ENCODE peak calls at places on chromosomes 6 and 20, in ten cellular contexts. One of them, this sample, is unnamed.

GRCh38 chr6:163705923-163706322 is 291.4 kb downstream of the QKI start:
- DNase-seq in IMR-90: no peak
- DNase-seq in tibial artery: no peak
- DNase-seq in Peyer's patch: no peak
- DNase-seq in bronchial epithelial cell: no peak
- DNase-seq in brain microvascular endothelial cell: no peak
- DNase-seq in psoas muscle: no peak
- DNase-seq in AG09309: no peak
- DNase-seq in GM12865: peak
- DNase-seq in astrocyte of the cerebellum: no peak
- DNase-seq in this sample: no peak

GRCh38 chr6:6856538-6857523 is 250.9 kb upstream of the RREB1 start:
- DNase-seq in AG09309: no peak
- DNase-seq in brain microvascular endothelial cell: peak
- DNase-seq in bronchial epithelial cell: peak
- DNase-seq in IMR-90: peak
- DNase-seq in psoas muscle: peak
- DNase-seq in astrocyte of the cerebellum: no peak
- DNase-seq in GM12865: peak
- DNase-seq in Peyer's patch: peak
- DNase-seq in tibial artery: peak
- DNase-seq in this sample: no peak

GRCh38 chr20:32153771-32154170 is 44.3 kb downstream of the TM9SF4 start:
- DNase-seq in astrocyte of the cerebellum: no peak
- DNase-seq in AG09309: no peak
- DNase-seq in Peyer's patch: no peak
- DNase-seq in bronchial epithelial cell: no peak
- DNase-seq in psoas muscle: no peak
- DNase-seq in IMR-90: no peak
- DNase-seq in tibial artery: no peak
- DNase-seq in GM12865: no peak
- DNase-seq in brain microvascular endothelial cell: no peak
- DNase-seq in this sample: no peak

GRCh38 chr6:170047813-170048212 is 243.1 kb downstream of the DLL1 start:
- DNase-seq in bronchial epithelial cell: no peak
- DNase-seq in GM12865: no peak
- DNase-seq in brain microvascular endothelial cell: no peak
- DNase-seq in psoas muscle: peak
- DNase-seq in AG09309: no peak
- DNase-seq in Peyer's patch: no peak
- DNase-seq in astrocyte of the cerebellum: no peak
- DNase-seq in tibial artery: no peak
- DNase-seq in IMR-90: no peak
- DNase-seq in this sample: no peak

GRCh38 chr20:10242166-10242565 is 23.5 kb downstream of the SNAP25 start:
- DNase-seq in AG09309: no peak
- DNase-seq in brain microvascular endothelial cell: no peak
- DNase-seq in Peyer's patch: no peak
- DNase-seq in tibial artery: no peak
- DNase-seq in IMR-90: no peak
- DNase-seq in bronchial epithelial cell: no peak
- DNase-seq in psoas muscle: no peak
- DNase-seq in astrocyte of the cerebellum: no peak
- DNase-seq in GM12865: no peak
- DNase-seq in this sample: no peak

GRCh38 chr20:21539512-21539911 is 25.6 kb upstream of the NKX2-2 start:
- DNase-seq in Peyer's patch: no peak
- DNase-seq in bronchial epithelial cell: no peak
- DNase-seq in brain microvascular endothelial cell: no peak
- DNase-seq in AG09309: no peak
- DNase-seq in IMR-90: no peak
- DNase-seq in GM12865: no peak
- DNase-seq in psoas muscle: no peak
- DNase-seq in astrocyte of the cerebellum: no peak
- DNase-seq in tibial artery: no peak
- DNase-seq in this sample: no peak

GRCh38 chr6:136586295-136586694 is 36.1 kb upstream of the MAP7 start:
- DNase-seq in brain microvascular endothelial cell: peak
- DNase-seq in psoas muscle: no peak
- DNase-seq in GM12865: no peak
- DNase-seq in AG09309: peak
- DNase-seq in astrocyte of the cerebellum: peak
- DNase-seq in Peyer's patch: no peak
- DNase-seq in bronchial epithelial cell: peak
- DNase-seq in tibial artery: no peak
- DNase-seq in IMR-90: peak
- DNase-seq in this sample: peak

GRCh38 chr6:389622-390021 is 1.9 kb upstream of the IRF4 start:
- DNase-seq in brain microvascular endothelial cell: no peak
- DNase-seq in bronchial epithelial cell: no peak
- DNase-seq in GM12865: peak
- DNase-seq in Peyer's patch: no peak
- DNase-seq in astrocyte of the cerebellum: no peak
- DNase-seq in psoas muscle: no peak
- DNase-seq in tibial artery: no peak
- DNase-seq in IMR-90: no peak
- DNase-seq in AG09309: no peak
- DNase-seq in this sample: no peak

GRCh38 chr20:51023617-51024155 is 779 bp upstream of the KCNG1 start:
- DNase-seq in bronchial epithelial cell: no peak
- DNase-seq in IMR-90: no peak
- DNase-seq in astrocyte of the cerebellum: no peak
- DNase-seq in GM12865: no peak
- DNase-seq in psoas muscle: no peak
- DNase-seq in Peyer's patch: peak
- DNase-seq in tibial artery: no peak
- DNase-seq in AG09309: no peak
- DNase-seq in brain microvascular endothelial cell: no peak
- DNase-seq in this sample: no peak

GRCh38 chr6:49713346-49713745 is at the start of gene CRISP2:
- DNase-seq in IMR-90: no peak
- DNase-seq in brain microvascular endothelial cell: no peak
- DNase-seq in astrocyte of the cerebellum: no peak
- DNase-seq in AG09309: no peak
- DNase-seq in Peyer's patch: peak
- DNase-seq in psoas muscle: no peak
- DNase-seq in bronchial epithelial cell: no peak
- DNase-seq in GM12865: no peak
- DNase-seq in tibial artery: no peak
- DNase-seq in this sample: no peak

GRCh38 chr6:151181701-151182367 is 57.9 kb upstream of the AKAP12 start:
- DNase-seq in tibial artery: no peak
- DNase-seq in bronchial epithelial cell: no peak
- DNase-seq in IMR-90: peak
- DNase-seq in psoas muscle: no peak
- DNase-seq in brain microvascular endothelial cell: no peak
- DNase-seq in AG09309: no peak
- DNase-seq in astrocyte of the cerebellum: peak
- DNase-seq in Peyer's patch: no peak
- DNase-seq in GM12865: no peak
- DNase-seq in this sample: no peak

GRCh38 chr6:16676978-16677377 is 84.3 kb downstream of the ATXN1 start:
- DNase-seq in Peyer's patch: no peak
- DNase-seq in AG09309: no peak
- DNase-seq in brain microvascular endothelial cell: peak
- DNase-seq in tibial artery: no peak
- DNase-seq in bronchial epithelial cell: peak
- DNase-seq in psoas muscle: peak
- DNase-seq in GM12865: no peak
- DNase-seq in IMR-90: peak
- DNase-seq in astrocyte of the cerebellum: peak
- DNase-seq in this sample: no peak

GRCh38 chr20:11851646-11852045 is 66.0 kb upstream of the BTBD3 start:
- DNase-seq in astrocyte of the cerebellum: no peak
- DNase-seq in AG09309: no peak
- DNase-seq in tibial artery: no peak
- DNase-seq in bronchial epithelial cell: peak
- DNase-seq in GM12865: no peak
- DNase-seq in IMR-90: peak
- DNase-seq in psoas muscle: no peak
- DNase-seq in brain microvascular endothelial cell: no peak
- DNase-seq in Peyer's patch: no peak
- DNase-seq in this sample: peak

GRCh38 chr20:25622049-25622448 is 1.8 kb downstream of the NANP start:
- DNase-seq in brain microvascular endothelial cell: no peak
- DNase-seq in tibial artery: no peak
- DNase-seq in IMR-90: peak
- DNase-seq in GM12865: no peak
- DNase-seq in astrocyte of the cerebellum: no peak
- DNase-seq in bronchial epithelial cell: no peak
- DNase-seq in psoas muscle: no peak
- DNase-seq in AG09309: no peak
- DNase-seq in Peyer's patch: no peak
- DNase-seq in this sample: no peak
- H3K4me3 ChIP-seq in brain microvascular endothelial cell: no peak
- H3K4me3 ChIP-seq in tibial artery: no peak
- H3K4me3 ChIP-seq in IMR-90: no peak
- H3K4me3 ChIP-seq in GM12865: no peak
- H3K4me3 ChIP-seq in astrocyte of the cerebellum: no peak
- H3K4me3 ChIP-seq in bronchial epithelial cell: no peak
- H3K4me3 ChIP-seq in psoas muscle: no peak
- H3K4me3 ChIP-seq in AG09309: no peak
- H3K4me3 ChIP-seq in Peyer's patch: no peak
- H3K4me3 ChIP-seq in this sample: peak

GRCh38 chr6:41601248-41601549 is 37.1 kb upstream of the MDFI start:
- DNase-seq in psoas muscle: no peak
- DNase-seq in AG09309: no peak
- DNase-seq in bronchial epithelial cell: no peak
- DNase-seq in GM12865: no peak
- DNase-seq in astrocyte of the cerebellum: no peak
- DNase-seq in Peyer's patch: no peak
- DNase-seq in tibial artery: no peak
- DNase-seq in brain microvascular endothelial cell: no peak
- DNase-seq in IMR-90: no peak
- DNase-seq in this sample: no peak

GRCh38 chr6:41604006-41604405 is 34.3 kb upstream of the MDFI start:
- DNase-seq in astrocyte of the cerebellum: no peak
- DNase-seq in psoas muscle: no peak
- DNase-seq in AG09309: no peak
- DNase-seq in Peyer's patch: no peak
- DNase-seq in GM12865: no peak
- DNase-seq in IMR-90: no peak
- DNase-seq in bronchial epithelial cell: no peak
- DNase-seq in tibial artery: no peak
- DNase-seq in brain microvascular endothelial cell: no peak
- DNase-seq in this sample: no peak

GRCh38 chr6:41602422-41602743 is 35.9 kb upstream of the MDFI start:
- DNase-seq in brain microvascular endothelial cell: no peak
- DNase-seq in Peyer's patch: no peak
- DNase-seq in astrocyte of the cerebellum: no peak
- DNase-seq in psoas muscle: peak
- DNase-seq in IMR-90: no peak
- DNase-seq in GM12865: no peak
- DNase-seq in bronchial epithelial cell: no peak
- DNase-seq in AG09309: no peak
- DNase-seq in tibial artery: no peak
- DNase-seq in this sample: no peak

GRCh38 chr6:41600499-41601247 is 37.6 kb upstream of the MDFI start:
- DNase-seq in GM12865: no peak
- DNase-seq in Peyer's patch: no peak
- DNase-seq in brain microvascular endothelial cell: no peak
- DNase-seq in bronchial epithelial cell: no peak
- DNase-seq in psoas muscle: peak
- DNase-seq in tibial artery: no peak
- DNase-seq in astrocyte of the cerebellum: no peak
- DNase-seq in IMR-90: no peak
- DNase-seq in AG09309: no peak
- DNase-seq in this sample: no peak

GRCh38 chr6:41602864-41603608 is 35.2 kb upstream of the MDFI start:
- DNase-seq in brain microvascular endothelial cell: peak
- DNase-seq in AG09309: peak
- DNase-seq in tibial artery: peak
- DNase-seq in astrocyte of the cerebellum: peak
- DNase-seq in psoas muscle: peak
- DNase-seq in GM12865: peak
- DNase-seq in IMR-90: peak
- DNase-seq in Peyer's patch: peak
- DNase-seq in bronchial epithelial cell: peak
- DNase-seq in this sample: no peak
- TF ChIP-seq CTCF in brain microvascular endothelial cell: peak
- TF ChIP-seq CTCF in AG09309: peak
- TF ChIP-seq CTCF in tibial artery: peak
- TF ChIP-seq CTCF in astrocyte of the cerebellum: peak
- TF ChIP-seq CTCF in psoas muscle: peak
- TF ChIP-seq CTCF in GM12865: peak
- TF ChIP-seq CTCF in IMR-90: peak
- TF ChIP-seq CTCF in Peyer's patch: peak
- TF ChIP-seq CTCF in bronchial epithelial cell: peak
- TF ChIP-seq CTCF in this sample: peak

DNA sequence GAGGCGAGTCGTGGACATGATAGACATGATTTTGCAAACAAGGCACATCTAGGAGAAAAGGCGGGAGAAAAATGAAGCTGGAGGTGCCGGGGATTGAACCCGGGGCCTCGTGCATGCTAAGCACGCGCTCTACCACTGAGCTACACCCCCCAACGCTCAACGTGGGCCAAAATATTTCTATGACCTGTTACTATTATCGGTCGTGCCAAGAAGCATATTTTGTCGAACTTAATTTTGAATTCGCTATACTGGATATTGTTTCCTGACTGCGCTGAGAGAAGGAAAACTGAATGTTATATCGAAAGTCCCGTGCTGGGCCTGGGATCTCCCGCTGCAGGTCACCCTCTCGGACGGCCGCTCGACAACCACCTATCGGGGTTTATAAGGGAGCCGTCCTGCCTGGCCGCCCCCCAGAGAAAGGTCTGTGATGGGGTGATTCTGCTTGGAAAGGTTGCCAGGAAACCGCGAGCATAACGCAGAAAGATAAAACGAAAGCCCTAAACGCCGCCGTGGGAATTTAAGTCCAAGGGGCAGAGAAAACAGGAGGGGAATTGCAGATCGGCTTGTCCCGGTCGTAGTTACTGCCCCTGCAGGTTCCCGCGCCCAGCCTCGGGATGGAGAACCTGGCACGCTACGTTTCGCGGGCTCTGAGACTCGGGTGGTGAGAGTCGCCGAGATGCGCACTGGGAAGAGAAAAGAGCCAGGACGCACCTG is 60.0 kb downstream of the TRIM27 start:
- DNase-seq in bronchial epithelial cell: peak
- DNase-seq in GM12865: peak
- DNase-seq in brain microvascular endothelial cell: peak
- DNase-seq in AG09309: peak
- DNase-seq in IMR-90: peak
- DNase-seq in psoas muscle: peak
- DNase-seq in tibial artery: peak
- DNase-seq in astrocyte of the cerebellum: peak
- DNase-seq in Peyer's patch: peak
- DNase-seq in this sample: peak
- H3K4me3 ChIP-seq in bronchial epithelial cell: peak
- H3K4me3 ChIP-seq in GM12865: peak
- H3K4me3 ChIP-seq in brain microvascular endothelial cell: peak
- H3K4me3 ChIP-seq in AG09309: peak
- H3K4me3 ChIP-seq in IMR-90: peak
- H3K4me3 ChIP-seq in psoas muscle: peak
- H3K4me3 ChIP-seq in tibial artery: peak
- H3K4me3 ChIP-seq in astrocyte of the cerebellum: peak
- H3K4me3 ChIP-seq in Peyer's patch: peak
- H3K4me3 ChIP-seq in this sample: peak

DNA sequence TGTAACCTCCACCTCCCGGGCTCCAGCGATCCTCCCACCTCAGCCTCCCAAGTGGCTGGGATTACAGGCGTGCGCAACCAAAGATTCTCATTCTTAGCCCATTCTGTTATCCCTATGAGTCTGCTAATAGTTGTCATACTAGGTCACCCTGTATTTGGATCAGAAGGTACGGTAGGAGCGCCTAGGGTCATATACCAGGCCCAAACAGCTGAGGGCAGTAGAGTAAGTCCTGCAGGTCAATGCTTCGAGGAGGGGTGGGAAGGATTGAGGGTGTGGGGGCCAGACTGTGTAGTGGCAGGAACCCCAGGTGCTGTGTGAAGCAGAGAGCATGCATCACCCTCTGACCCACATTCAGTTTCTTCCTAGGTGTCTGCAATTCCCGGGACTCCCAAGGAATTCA is 22.7 kb upstream of the POU5F1 start:
- DNase-seq in psoas muscle: no peak
- DNase-seq in AG09309: no peak
- DNase-seq in astrocyte of the cerebellum: no peak
- DNase-seq in brain microvascular endothelial cell: no peak
- DNase-seq in Peyer's patch: no peak
- DNase-seq in bronchial epithelial cell: no peak
- DNase-seq in GM12865: no peak
- DNase-seq in tibial artery: no peak
- DNase-seq in IMR-90: no peak
- DNase-seq in this sample: no peak
- TF ChIP-seq CTCF in psoas muscle: no peak
- TF ChIP-seq CTCF in AG09309: no peak
- TF ChIP-seq CTCF in astrocyte of the cerebellum: no peak
- TF ChIP-seq CTCF in brain microvascular endothelial cell: no peak
- TF ChIP-seq CTCF in Peyer's patch: no peak
- TF ChIP-seq CTCF in bronchial epithelial cell: no peak
- TF ChIP-seq CTCF in GM12865: peak
- TF ChIP-seq CTCF in tibial artery: no peak
- TF ChIP-seq CTCF in IMR-90: no peak
- TF ChIP-seq CTCF in this sample: no peak